ENCODE peak calls at places on chromosomes 2 and 18, in seven cellular contexts. H is cardiac fibroblast, V is fibroblast of mammary gland, J is fibroblast of villous mesenchyme, M is neural progenitor cell, Y is endodermal cell, W is left ventricle myocardium inferior. S is an unnamed sample.

GRCh38 chr2:229974271-229974670 is 52.0 kb downstream of the FBXO36 start:
- DNase-seq in M (no peak), H (peak), Y (peak), J (peak), V (peak), W (no peak), S (no peak)

GRCh38 chr18:24228661-24229053 is 89.8 kb downstream of the CABYR start:
- DNase-seq in Y (no peak), V (peak), M (no peak), W (no peak), H (no peak), J (no peak), S (no peak)

GRCh38 chr2:56121995-56122394 is 61.8 kb upstream of the CCDC85A start:
- DNase-seq in H (no peak), W (no peak), V (no peak), J (no peak), Y (no peak), M (no peak), S (no peak)

GRCh38 chr2:45013229-45014015 is 4.2 kb upstream of the SIX2 start:
- DNase-seq in V (no peak), Y (peak), M (peak), H (no peak), J (no peak), W (no peak), S (no peak)

GRCh38 chr2:159562248-159562647 is 54.1 kb downstream of the BAZ2B start:
- DNase-seq in W (no peak), Y (no peak), M (no peak), J (peak), H (peak), V (peak), S (no peak)

GRCh38 chr18:60667016-60667415 is 294.4 kb upstream of the MC4R start:
- DNase-seq in M (no peak), J (no peak), Y (no peak), H (no peak), W (no peak), V (no peak), S (no peak)

GRCh38 chr2:221276601-221277000 is 295.5 kb downstream of the EPHA4 start:
- DNase-seq in V (no peak), J (no peak), Y (no peak), H (no peak), W (no peak), M (no peak), S (no peak)

GRCh38 chr2:126809357-126809756 is 89.3 kb upstream of the TEX51 start:
- DNase-seq in J (no peak), Y (peak), V (no peak), H (no peak), M (peak), W (no peak), S (no peak)

GRCh38 chr2:233668605-233669260 is 3.0 kb upstream of the UGT1A9 start:
- DNase-seq in V (no peak), W (no peak), M (no peak), H (no peak), J (no peak), Y (no peak), S (peak)

GRCh38 chr2:146363731-146364130 is 1481.1 kb upstream of the ACVR2A start:
- DNase-seq in W (no peak), J (no peak), V (peak), M (no peak), H (no peak), Y (no peak), S (no peak)

GRCh38 chr18:71431171-71431570 is 1113.0 kb downstream of the CBLN2 start:
- DNase-seq in V (no peak), H (no peak), J (no peak), Y (no peak), M (no peak), W (no peak), S (no peak)

GRCh38 chr2:12437144-12437543 is 279.6 kb upstream of the TRIB2 start:
- DNase-seq in Y (no peak), H (no peak), J (no peak), V (no peak), M (no peak), W (no peak), S (no peak)

GRCh38 chr2:39379643-39380524 is 57.2 kb downstream of the MAP4K3 start:
- DNase-seq in Y (no peak), H (peak), V (peak), M (peak), W (no peak), J (peak), S (peak)

GRCh38 chr2:176115883-176116813 is at the start of gene HOXD10:
- DNase-seq in H (no peak), M (peak), W (no peak), Y (peak), J (peak), V (peak), S (no peak)

GRCh38 chr2:20439193-20439475 is 7.7 kb upstream of the RHOB start:
- DNase-seq in W (no peak), J (peak), Y (peak), M (no peak), V (peak), H (no peak), S (no peak)

GRCh38 chr2:113126845-113127645 is at the start of gene IL1RN:
- DNase-seq in Y (no peak), W (no peak), J (no peak), M (no peak), V (no peak), H (no peak), S (no peak)

GRCh38 chr2:224894356-224894755 is 147.9 kb downstream of the DOCK10 start:
- DNase-seq in V (no peak), M (no peak), J (no peak), W (no peak), H (no peak), Y (no peak), S (no peak)

GRCh38 chr2:188381614-188382013 is 89.9 kb downstream of the GULP1 start:
- DNase-seq in Y (no peak), V (peak), W (no peak), H (no peak), M (no peak), J (peak), S (peak)

GRCh38 chr2:42047488-42048317 is at the start of gene PKDCC:
- DNase-seq in Y (peak), V (peak), W (peak), M (peak), J (peak), H (peak), S (no peak)

GRCh38 chr18:25739356-25739755 is 351.1 kb downstream of the SS18 start:
- DNase-seq in V (no peak), Y (no peak), J (no peak), M (no peak), W (no peak), H (no peak), S (peak)

GRCh38 chr2:205171541-205171940 is 510.8 kb upstream of the NRP2 start:
- DNase-seq in J (no peak), Y (no peak), W (no peak), V (no peak), H (no peak), M (no peak), S (no peak)

GRCh38 chr2:88658890-88659881 is 31.9 kb upstream of the EIF2AK3 start:
- DNase-seq in M (no peak), V (peak), H (peak), Y (peak), W (peak), J (peak), S (no peak)

GRCh38 chr2:179123272-179123662 is 73.3 kb upstream of the CCDC141 start:
- DNase-seq in H (no peak), J (no peak), W (no peak), Y (no peak), V (no peak), M (no peak), S (no peak)

GRCh38 chr2:69490486-69490885 is 53.3 kb upstream of the NFU1 start:
- DNase-seq in J (no peak), V (no peak), Y (no peak), W (no peak), H (no peak), M (no peak), S (no peak)

GRCh38 chr2:174615951-174616436 is 18.4 kb upstream of the WIPF1 start:
- DNase-seq in V (peak), M (no peak), H (peak), Y (no peak), W (peak), J (no peak), S (no peak)

DNA sequence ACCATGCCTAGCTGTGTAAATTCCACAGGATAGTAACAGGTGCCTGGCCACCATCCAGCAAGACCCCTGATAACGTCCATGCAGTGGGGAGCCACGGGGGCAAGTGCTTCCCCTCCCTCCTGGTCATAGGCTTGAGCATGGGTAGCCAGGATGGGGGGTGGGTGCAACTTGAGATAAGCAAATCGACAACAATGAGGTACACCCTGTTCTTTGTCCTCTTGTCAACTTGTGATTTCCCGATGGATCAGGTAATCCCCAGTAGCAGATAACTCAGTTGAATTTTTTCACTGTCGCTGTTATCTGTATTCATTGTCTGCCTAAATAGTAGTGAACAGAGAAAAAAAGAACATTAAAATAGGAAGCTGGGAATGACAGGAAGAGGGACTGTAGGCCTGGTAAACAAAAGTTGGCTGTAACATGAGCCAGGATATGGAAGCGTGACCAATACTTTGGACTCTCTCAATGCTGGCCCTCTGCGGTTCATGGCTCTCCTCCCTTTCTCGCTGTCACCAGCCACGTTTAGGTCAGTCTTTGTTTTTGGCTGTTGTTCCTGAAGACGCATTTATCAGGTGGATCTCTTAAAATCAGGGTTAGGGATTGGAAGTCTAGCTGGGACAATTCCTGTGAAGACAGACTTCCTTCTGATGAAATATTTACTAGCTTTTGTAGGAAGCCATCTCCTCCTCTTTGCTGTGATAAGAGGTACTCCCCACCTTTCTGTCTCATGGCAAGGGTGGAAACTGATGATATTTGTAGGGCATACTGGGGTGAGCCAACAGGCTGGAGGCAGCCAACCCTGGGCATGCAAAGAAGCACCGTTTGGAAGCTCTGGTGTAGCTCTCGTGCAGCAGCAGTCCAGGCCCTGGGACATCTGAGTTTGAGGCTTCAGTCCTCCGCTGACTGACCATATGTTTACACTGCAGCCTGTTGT is 42.4 kb downstream of the TCF7L1 start:
- DNase-seq in H (peak), W (no peak), Y (peak), M (peak), J (peak), V (peak), S (no peak)
- H3K4me3 ChIP-seq in H (no peak), W (no peak), Y (peak), M (peak), J (no peak), V (no peak), S (no peak)

DNA sequence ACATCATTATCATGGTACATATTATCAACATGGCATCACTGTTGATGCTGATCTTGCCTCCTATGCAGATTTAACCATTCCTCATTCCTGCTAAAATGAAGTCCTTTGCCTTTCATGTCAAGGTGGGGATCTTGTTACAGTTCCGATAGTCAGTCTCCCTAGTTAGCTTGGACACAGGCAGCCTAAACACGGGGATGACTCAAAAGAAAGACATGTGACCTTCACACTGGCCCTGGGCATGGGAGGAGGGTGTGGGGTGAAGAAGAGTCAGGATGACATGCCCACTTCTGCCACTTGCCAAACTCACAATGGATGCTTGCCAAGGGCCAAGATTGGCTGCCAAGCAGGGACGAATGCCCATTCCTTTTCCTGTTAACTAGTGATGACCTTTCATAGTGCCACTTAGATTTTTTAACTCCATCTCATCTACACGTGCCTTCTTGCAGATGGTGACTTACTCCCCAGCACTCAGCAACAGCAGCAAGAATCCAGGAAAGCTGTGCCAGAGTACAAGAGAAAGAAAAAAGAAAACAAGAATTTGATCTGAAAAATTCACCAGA is 13.9 kb upstream of the SLC1A4 start:
- DNase-seq in W (peak), V (peak), Y (peak), H (peak), J (peak), M (no peak), S (peak)
- H3K4me3 ChIP-seq in W (peak), V (no peak), Y (no peak), H (no peak), J (no peak), M (no peak), S (no peak)

GRCh38 chr2:136125226-136125625 is 7.3 kb upstream of the CXCR4 start:
- DNase-seq in M (peak), J (no peak), H (no peak), W (no peak), Y (no peak), V (no peak), S (no peak)
- H3K4me3 ChIP-seq in M (no peak), J (no peak), H (no peak), W (no peak), Y (peak), V (no peak), S (no peak)

GRCh38 chr18:58593930-58594329 is 35.0 kb downstream of the ALPK2 start:
- DNase-seq in H (peak), V (peak), Y (peak), M (no peak), J (no peak), W (no peak), S (no peak)
- H3K4me3 ChIP-seq in H (no peak), V (no peak), Y (no peak), M (no peak), J (no peak), W (no peak), S (no peak)

GRCh38 chr2:240143801-240144648 is 3.6 kb upstream of the OTOS start:
- DNase-seq in H (peak), V (peak), Y (peak), W (peak), M (peak), J (peak), S (no peak)

GRCh38 chr2:240141736-240142135 is 1.3 kb upstream of the OTOS start:
- DNase-seq in V (no peak), W (no peak), M (no peak), Y (no peak), J (no peak), H (no peak), S (no peak)

GRCh38 chr2:240143276-240143675 is 2.8 kb upstream of the OTOS start:
- DNase-seq in W (no peak), J (no peak), M (no peak), H (no peak), V (no peak), Y (no peak), S (no peak)

GRCh38 chr2:240142256-240142775 is 1.9 kb upstream of the OTOS start:
- DNase-seq in Y (no peak), V (no peak), H (no peak), M (no peak), W (no peak), J (no peak), S (no peak)

GRCh38 chr2:240142859-240143258 is 2.4 kb upstream of the OTOS start:
- DNase-seq in Y (no peak), W (no peak), J (no peak), V (no peak), M (no peak), H (no peak), S (no peak)
- H3K4me3 ChIP-seq in Y (no peak), W (no peak), J (no peak), V (no peak), M (no peak), H (no peak), S (no peak)

GRCh38 chr18:5197032-5197434 is at the start of gene AKAIN1:
- DNase-seq in J (peak), V (peak), M (peak), W (peak), Y (peak), H (peak), S (no peak)

GRCh38 chr18:5197461-5197860 is 404 bp upstream of the AKAIN1 start:
- DNase-seq in H (no peak), J (no peak), Y (peak), W (no peak), V (no peak), M (no peak), S (no peak)

GRCh38 chr18:5195656-5196055 is 1.4 kb downstream of the AKAIN1 start:
- DNase-seq in H (no peak), Y (no peak), M (peak), V (no peak), J (no peak), W (no peak), S (no peak)

DNA sequence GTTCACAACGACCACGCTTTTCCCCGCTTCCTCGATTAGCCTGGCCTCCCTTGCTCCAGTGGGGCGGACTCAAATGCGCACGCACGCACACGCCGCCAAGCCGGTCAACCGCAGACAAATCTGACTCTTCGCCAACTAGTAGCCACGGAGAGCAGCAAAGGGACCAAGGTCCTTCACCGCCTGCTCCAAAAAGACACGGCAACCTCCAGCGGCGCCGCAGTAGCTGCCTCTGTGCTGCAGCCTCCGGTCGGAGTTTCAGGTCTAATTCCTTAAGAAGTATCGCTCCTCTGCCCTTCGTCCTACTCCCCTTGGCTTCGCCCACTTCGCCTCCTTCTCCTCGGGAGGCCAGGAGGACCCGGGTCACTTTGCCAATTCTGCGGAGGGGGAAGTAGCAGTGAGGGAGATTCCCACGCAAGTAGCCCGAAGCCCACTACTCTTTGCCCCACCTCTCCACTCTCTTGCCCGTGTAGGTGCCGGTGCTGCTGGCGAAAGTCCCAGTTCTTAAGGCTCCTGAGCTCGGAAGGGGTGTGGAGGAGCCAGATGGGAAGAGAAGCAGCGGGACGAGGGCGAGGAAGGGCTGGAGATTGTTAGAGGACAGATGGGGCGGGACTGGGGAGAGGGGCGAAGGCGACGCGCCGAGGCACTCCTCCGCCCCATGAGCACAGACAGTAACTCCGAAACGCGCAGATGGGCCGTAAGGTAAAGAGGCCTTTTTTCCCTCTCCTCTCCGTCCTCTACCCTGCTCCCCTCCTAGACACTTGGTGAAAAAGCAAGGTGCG is 615 bp downstream of the AKAIN1 start:
- DNase-seq in H (no peak), Y (peak), M (peak), W (peak), J (no peak), V (no peak), S (no peak)
- H3K4me3 ChIP-seq in H (no peak), Y (peak), M (peak), W (no peak), J (no peak), V (no peak), S (no peak)

GRCh38 chr2:74178211-74179062 is at the start of gene MOB1A:
- DNase-seq in H (peak), V (peak), M (peak), W (peak), Y (peak), J (peak), S (peak)

GRCh38 chr2:74179063-74179865 is 585 bp upstream of the MOB1A start:
- DNase-seq in H (no peak), Y (no peak), W (no peak), M (peak), V (no peak), J (no peak), S (no peak)

GRCh38 chr2:74177697-74178096 is 982 bp downstream of the MOB1A start:
- DNase-seq in H (no peak), J (no peak), V (no peak), M (no peak), W (no peak), Y (no peak), S (no peak)

GRCh38 chr2:74174909-74175308 is 3.8 kb downstream of the MOB1A start:
- DNase-seq in W (no peak), J (no peak), V (no peak), H (no peak), M (no peak), Y (no peak), S (no peak)
- H3K4me3 ChIP-seq in W (no peak), J (no peak), V (no peak), H (no peak), M (no peak), Y (peak), S (no peak)

DNA sequence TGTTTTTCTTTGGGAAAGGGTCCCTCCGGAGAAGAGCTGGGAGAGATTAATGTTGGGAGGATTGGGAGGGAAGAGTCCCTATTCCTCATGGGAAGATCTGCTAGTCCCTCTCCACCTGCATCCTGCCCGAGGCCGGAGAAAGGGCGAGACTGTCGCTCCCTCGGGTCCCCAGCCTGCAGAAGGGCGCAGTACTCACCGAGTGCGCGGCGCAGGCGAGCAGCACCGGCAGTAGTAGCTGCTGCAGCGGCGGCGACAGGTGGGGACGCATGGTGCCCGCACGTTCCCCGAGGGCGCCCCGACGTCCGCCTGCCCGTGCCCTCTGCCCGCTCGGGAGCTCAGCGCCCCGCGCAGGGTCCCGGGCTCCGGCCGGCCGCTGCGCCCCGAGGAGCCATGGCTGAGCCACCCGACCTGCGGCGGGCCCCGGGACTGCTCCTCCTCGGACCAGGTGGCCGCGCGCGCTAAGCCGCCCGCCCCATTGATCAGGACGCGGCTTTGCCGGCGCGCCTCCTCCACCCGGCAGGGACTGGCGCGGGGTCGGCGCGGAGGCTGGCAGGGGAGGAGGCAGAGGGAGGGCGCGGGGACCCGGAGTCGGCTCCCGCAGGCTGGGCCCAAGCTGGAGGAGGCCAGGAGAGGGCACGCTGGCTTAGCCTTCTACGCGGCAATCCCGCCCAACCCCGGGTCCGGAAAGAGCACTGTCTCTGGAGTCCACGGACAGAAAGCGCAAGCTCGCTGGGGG is at the start of gene SCTR:
- DNase-seq in J (no peak), Y (peak), V (no peak), M (peak), W (no peak), H (no peak), S (no peak)
- H3K4me3 ChIP-seq in J (no peak), Y (peak), V (no peak), M (peak), W (peak), H (no peak), S (peak)

S was measured in epithelial cell of proximal tubule.